ENCODE peak calls at places on chromosomes 3 and 15, in eight cellular contexts. D, R, W, B, U, Y, H and O are unnamed samples.

GRCh38 chr3:99962703-99963102 is 145.0 kb downstream of the CMSS1 start:
- DNase-seq in D (no peak), R (no peak), W (no peak), B (no peak), U (peak; percentile 64), Y (peak; percentile 93), H (no peak), O (no peak)

GRCh38 chr3:160474416-160474838 is 24.8 kb upstream of the TRIM59 start:
- DNase-seq in D (no peak), R (no peak), W (no peak), B (no peak), U (no peak), Y (no peak), H (no peak), O (no peak)

GRCh38 chr15:40040770-40041169 is 1.8 kb upstream of the SRP14 start:
- DNase-seq in D (no peak), R (no peak), W (no peak), B (no peak), U (no peak), Y (no peak), H (no peak), O (no peak)

GRCh38 chr3:29637093-29637492 is 356.2 kb downstream of the RBMS3 start:
- DNase-seq in D (no peak), R (no peak), W (no peak), B (no peak), U (no peak), Y (no peak), H (no peak), O (no peak)

GRCh38 chr3:184636774-184637316 is 75.0 kb downstream of the MAGEF1 start:
- DNase-seq in D (no peak), R (no peak), W (no peak), B (no peak), U (peak; percentile 14), Y (peak; percentile 51), H (peak; percentile 11), O (no peak)

GRCh38 chr15:60392601-60392985 is 5.2 kb downstream of the ANXA2 start:
- DNase-seq in D (no peak), R (no peak), W (peak; percentile 9), B (peak; percentile 46), U (no peak), Y (peak; percentile 83), H (peak; percentile 37), O (peak; percentile 13)

GRCh38 chr3:146222204-146223046 is 28.5 kb downstream of the PLSCR4 start:
- DNase-seq in D (no peak), R (no peak), W (no peak), B (peak; percentile 81), U (no peak), Y (peak; percentile 44), H (no peak), O (no peak)

GRCh38 chr3:9710174-9710739 is 6.6 kb downstream of the CPNE9 start:
- DNase-seq in D (no peak), R (no peak), W (no peak), B (no peak), U (no peak), Y (no peak), H (no peak), O (no peak)

GRCh38 chr3:54951405-54951804 is 23.5 kb upstream of the LRTM1 start:
- DNase-seq in D (no peak), R (peak; percentile 42), W (no peak), B (peak; percentile 89), U (peak; percentile 64), Y (peak; percentile 92), H (no peak), O (no peak)

GRCh38 chr3:157475921-157476395 is 27.3 kb downstream of the VEPH1 start:
- DNase-seq in D (no peak), R (no peak), W (no peak), B (no peak), U (no peak), Y (peak; percentile 54), H (no peak), O (no peak)

GRCh38 chr3:10248984-10249748 is 907 bp downstream of the TATDN2 start:
- DNase-seq in D (peak; percentile 48), R (no peak), W (peak; percentile 24), B (peak; percentile 72), U (no peak), Y (peak; percentile 5), H (peak; percentile 47), O (peak; percentile 26)

GRCh38 chr3:113721638-113722037 is 24.4 kb downstream of the NAA50 start:
- DNase-seq in D (no peak), R (no peak), W (no peak), B (no peak), U (no peak), Y (no peak), H (no peak), O (no peak)